ENCODE peak calls at places on chromosomes 4 and X, in seven cellular contexts. N, P, O, J, Y, V and E are unnamed samples.

GRCh38 chr4:54172156-54172555 is 56.9 kb upstream of the PDGFRA start:
- DNase-seq in Y (no peak), O (no peak), V (no peak), P (no peak), N (no peak), J (no peak), E (no peak)

GRCh38 chrX:155026420-155026726 is 271 bp upstream of the FUNDC2 start:
- DNase-seq in Y (no peak), N (no peak), O (no peak), P (no peak), J (no peak), V (no peak), E (no peak)

GRCh38 chrX:31580227-31580626 is 508.4 kb upstream of the FTHL17 start:
- DNase-seq in V (no peak), O (no peak), J (no peak), Y (no peak), N (no peak), P (no peak), E (no peak)

GRCh38 chrX:143781103-143781502 is 60.6 kb upstream of the SPANXN2 start:
- DNase-seq in O (no peak), J (no peak), V (no peak), P (no peak), N (no peak), Y (no peak), E (no peak)

GRCh38 chrX:149374751-149375150 is 130.4 kb downstream of the IDS start:
- DNase-seq in P (no peak), V (no peak), N (no peak), Y (no peak), O (no peak), J (no peak), E (no peak)

GRCh38 chrX:66023726-66024467 is 16.0 kb downstream of the VSIG4 start:
- DNase-seq in N (no peak), P (no peak), V (no peak), Y (no peak), J (no peak), O (no peak), E (no peak)

GRCh38 chr4:2071912-2072867 is 13.1 kb downstream of the NAT8L start:
- DNase-seq in J (peak), P (peak), O (no peak), Y (peak), N (no peak), V (no peak), E (no peak)

GRCh38 chr4:143488684-143489083 is 24.8 kb upstream of the SMARCA5 start:
- DNase-seq in Y (no peak), P (no peak), O (no peak), N (no peak), J (no peak), V (no peak), E (no peak)

GRCh38 chr4:157104541-157104940 is 28.6 kb downstream of the GLRB start:
- DNase-seq in N (no peak), V (no peak), O (no peak), P (no peak), J (no peak), Y (no peak), E (no peak)

GRCh38 chrX:147478899-147479298 is 432.8 kb upstream of the FMR1 start:
- DNase-seq in O (no peak), N (no peak), V (no peak), J (no peak), Y (no peak), P (no peak), E (no peak)

GRCh38 chr4:182339246-182339645 is 96.0 kb downstream of the TENM3 start:
- DNase-seq in N (no peak), O (no peak), P (no peak), Y (no peak), J (no peak), V (no peak), E (no peak)

GRCh38 chrX:50152421-50152820 is 48.4 kb downstream of the AKAP4 start:
- DNase-seq in V (no peak), P (no peak), Y (no peak), N (no peak), J (no peak), O (no peak), E (no peak)

GRCh38 chrX:146615807-146616206 is 193.8 kb upstream of the CXorf51B start:
- DNase-seq in V (no peak), N (no peak), J (no peak), O (no peak), P (no peak), Y (no peak), E (no peak)

GRCh38 chrX:38081926-38082708 is 75.8 kb downstream of the SYTL5 start:
- DNase-seq in Y (no peak), N (no peak), V (no peak), O (no peak), P (no peak), J (no peak), E (no peak)

GRCh38 chr4:82792912-82793649 is 5.5 kb downstream of the SCD5 start:
- DNase-seq in Y (no peak), J (no peak), P (no peak), N (no peak), O (no peak), V (no peak), E (no peak)

GRCh38 chr4:66649236-66649635 is 896.1 kb downstream of the CENPC start:
- DNase-seq in N (no peak), P (no peak), J (no peak), O (no peak), V (no peak), Y (no peak), E (no peak)

GRCh38 chr4:70746179-70746839 is 24.5 kb downstream of the RUFY3 start:
- DNase-seq in O (no peak), P (no peak), Y (no peak), N (no peak), V (no peak), J (no peak), E (no peak)

GRCh38 chrX:66675541-66675940 is 36.7 kb upstream of the EDA2R start:
- DNase-seq in O (no peak), J (no peak), V (no peak), P (no peak), N (no peak), Y (no peak), E (no peak)

GRCh38 chr4:2570551-2571222 is 34.2 kb downstream of the FAM193A start:
- DNase-seq in J (no peak), O (no peak), N (no peak), V (no peak), Y (no peak), P (peak), E (no peak)

GRCh38 chr4:156778606-156779005 is 193.0 kb downstream of the PDGFC start:
- DNase-seq in J (no peak), V (no peak), N (no peak), O (no peak), Y (no peak), P (no peak), E (no peak)

GRCh38 chrX:130575831-130576404 is 174.1 kb downstream of the RBMX2 start:
- DNase-seq in O (no peak), V (no peak), J (peak), N (peak), Y (no peak), P (no peak), E (no peak)

GRCh38 chr4:13208558-13209193 is 275.5 kb downstream of the RAB28 start:
- DNase-seq in Y (no peak), O (no peak), V (no peak), J (no peak), N (no peak), P (no peak), E (no peak)

GRCh38 chrX:86711531-86712180 is 563.4 kb downstream of the DACH2 start:
- DNase-seq in N (no peak), O (no peak), V (no peak), J (no peak), P (no peak), Y (no peak), E (no peak)

GRCh38 chrX:63718010-63718694 is 66.9 kb downstream of the ARHGEF9 start:
- DNase-seq in O (no peak), Y (no peak), V (no peak), N (no peak), J (no peak), P (no peak), E (no peak)

GRCh38 chrX:41303013-41303412 is 30.9 kb upstream of the DDX3X start:
- DNase-seq in Y (no peak), V (no peak), J (no peak), O (no peak), P (no peak), N (no peak), E (no peak)

GRCh38 chr4:136357556-136357955 is 1174.7 kb downstream of the PCDH18 start:
- DNase-seq in N (no peak), O (no peak), P (no peak), J (no peak), Y (no peak), V (no peak), E (no peak)

GRCh38 chrX:109911046-109911445 is 91.9 kb upstream of the TMEM164 start:
- DNase-seq in N (no peak), J (no peak), V (no peak), P (no peak), Y (no peak), O (no peak), E (no peak)

GRCh38 chr4:116839826-116840225 is 245.6 kb downstream of the TRAM1L1 start:
- DNase-seq in N (no peak), V (no peak), O (no peak), J (no peak), P (no peak), Y (no peak), E (no peak)

GRCh38 chrX:154719132-154719675 is 31.7 kb downstream of the GAB3 start:
- DNase-seq in N (no peak), O (no peak), Y (no peak), V (no peak), J (no peak), P (no peak), E (no peak)

GRCh38 chr4:54879576-54879975 is 221.8 kb downstream of the KIT start:
- DNase-seq in O (peak), Y (no peak), V (no peak), P (no peak), N (no peak), J (no peak), E (no peak)

GRCh38 chr4:77617203-77617602 is 11.6 kb downstream of the CXCL13 start:
- DNase-seq in P (no peak), V (no peak), J (no peak), N (no peak), O (no peak), Y (no peak), E (no peak)

GRCh38 chrX:25442501-25442900 is 426.7 kb upstream of the ARX start:
- DNase-seq in J (no peak), Y (no peak), P (no peak), O (no peak), N (no peak), V (no peak), E (no peak)

GRCh38 chr4:22485751-22486150 is 30.1 kb downstream of the ADGRA3 start:
- DNase-seq in N (no peak), V (no peak), P (no peak), J (no peak), Y (no peak), O (peak), E (no peak)

GRCh38 chr4:28350485-28350884 is 1489.8 kb downstream of the STIM2 start:
- DNase-seq in O (no peak), Y (no peak), N (no peak), V (no peak), J (no peak), P (no peak), E (no peak)

GRCh38 chr4:31370866-31371465 is 650.8 kb downstream of the PCDH7 start:
- DNase-seq in V (peak), N (peak), P (no peak), O (no peak), J (no peak), Y (no peak), E (peak)

GRCh38 chr4:168515222-168516011 is 18.6 kb downstream of the PALLD start:
- DNase-seq in J (no peak), Y (peak), P (no peak), O (no peak), V (no peak), N (no peak), E (no peak)

GRCh38 chrX:54415534-54416350 is 24.5 kb upstream of the TSR2 start:
- DNase-seq in Y (no peak), J (peak), P (no peak), O (no peak), N (no peak), V (no peak), E (no peak)
- TF ChIP-seq POLR2AphosphoS5 in Y (no peak), J (no peak), P (no peak), O (no peak), N (no peak), V (no peak), E (no peak)

GRCh38 chr4:101346562-101347266 is 612 bp downstream of the PPP3CA start:
- DNase-seq in V (peak), Y (peak), O (peak), N (no peak), J (peak), P (peak), E (no peak)
- H3K27ac ChIP-seq in V (peak), Y (peak), O (peak), N (peak), J (no peak), P (peak), E (peak)

GRCh38 chr4:184317234-184317918 is 99.7 kb upstream of the ENPP6 start:
- DNase-seq in O (peak), J (peak), Y (no peak), N (no peak), V (peak), P (no peak), E (no peak)

GRCh38 chr4:184315675-184316359 is 98.1 kb upstream of the ENPP6 start:
- DNase-seq in P (no peak), J (peak), N (no peak), Y (no peak), O (peak), V (no peak), E (no peak)

GRCh38 chr4:184316821-184317220 is 99.1 kb upstream of the ENPP6 start:
- DNase-seq in V (no peak), Y (no peak), J (peak), P (no peak), O (peak), N (no peak), E (no peak)

GRCh38 chr4:184320630-184321029 is 103.0 kb upstream of the ENPP6 start:
- DNase-seq in Y (peak), O (peak), P (no peak), J (no peak), V (no peak), N (no peak), E (no peak)

DNA sequence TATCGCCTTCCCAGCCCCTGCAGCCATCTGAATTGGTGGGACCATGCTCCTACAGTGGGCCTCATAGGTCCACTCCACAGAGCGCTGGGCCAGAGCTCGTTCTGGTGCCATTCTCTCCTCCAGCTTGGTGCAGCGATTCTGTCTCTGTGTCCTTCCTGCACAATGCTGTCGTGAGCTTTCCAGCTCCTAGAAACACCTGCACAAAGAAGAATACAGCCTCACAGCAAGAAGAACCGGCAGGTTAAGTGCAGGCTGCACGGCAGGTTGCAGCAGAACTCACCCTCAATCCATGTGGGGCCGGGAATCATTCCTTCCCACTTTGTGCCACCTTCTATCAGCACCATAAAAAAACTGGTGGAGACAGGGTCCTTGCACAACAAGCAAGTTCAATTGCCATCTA is 101.2 kb upstream of the ENPP6 start:
- DNase-seq in V (no peak), O (peak), J (peak), Y (no peak), N (no peak), P (no peak), E (no peak)
- TF ChIP-seq POLR2AphosphoS5 in V (no peak), O (no peak), J (no peak), Y (no peak), N (no peak), P (no peak), E (no peak)

GRCh38 chr4:15010038-15010585 is 7.8 kb downstream of the CPEB2 start:
- DNase-seq in O (no peak), V (no peak), N (no peak), Y (no peak), P (no peak), J (no peak), E (no peak)

GRCh38 chr4:15006416-15007024 is 4.2 kb downstream of the CPEB2 start:
- DNase-seq in J (no peak), O (no peak), Y (no peak), N (no peak), V (no peak), P (no peak), E (no peak)

GRCh38 chr4:15005474-15006115 is 3.3 kb downstream of the CPEB2 start:
- DNase-seq in V (no peak), P (no peak), Y (no peak), O (no peak), N (no peak), J (no peak), E (no peak)

GRCh38 chr4:15004701-15005301 is 2.5 kb downstream of the CPEB2 start:
- DNase-seq in O (peak), J (peak), V (peak), N (no peak), Y (peak), P (peak), E (no peak)

DNA sequence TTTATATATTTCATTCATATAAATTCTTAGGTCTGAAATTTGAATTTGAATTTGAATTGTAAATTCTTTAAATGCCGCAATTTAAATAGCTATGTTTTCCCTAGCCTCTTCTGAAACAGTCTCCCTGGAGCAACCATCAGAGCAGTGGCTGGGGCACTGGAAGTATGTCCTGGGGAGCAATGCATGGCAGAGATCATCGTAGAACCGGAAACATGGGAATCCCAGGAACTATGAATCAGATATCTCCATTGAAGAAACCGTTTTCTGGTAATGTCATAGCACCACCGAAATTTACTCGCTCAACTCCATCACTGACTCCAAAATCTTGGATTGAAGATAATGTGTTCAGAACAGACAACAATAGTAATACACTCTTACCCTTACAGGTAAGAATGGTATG is 4.9 kb downstream of the CPEB2 start:
- DNase-seq in P (no peak), Y (no peak), J (no peak), N (no peak), O (no peak), V (no peak), E (no peak)
- H3K27ac ChIP-seq in P (no peak), Y (peak), J (no peak), N (no peak), O (no peak), V (no peak), E (peak)

GRCh38 chrX:13000311-13000811 is 25.5 kb downstream of the TMSB4X start:
- DNase-seq in J (no peak), P (no peak), V (peak), Y (no peak), N (no peak), O (no peak), E (no peak)

GRCh38 chrX:12996934-12997435 is 22.1 kb downstream of the TMSB4X start:
- DNase-seq in N (no peak), J (no peak), P (no peak), O (no peak), Y (no peak), V (no peak), E (no peak)

GRCh38 chrX:13001097-13001496 is 26.2 kb downstream of the TMSB4X start:
- DNase-seq in J (no peak), V (no peak), Y (no peak), O (no peak), P (no peak), N (no peak), E (no peak)

GRCh38 chrX:12999422-12999821 is 24.5 kb downstream of the TMSB4X start:
- DNase-seq in N (no peak), V (no peak), P (no peak), J (no peak), O (no peak), Y (no peak), E (no peak)

DNA sequence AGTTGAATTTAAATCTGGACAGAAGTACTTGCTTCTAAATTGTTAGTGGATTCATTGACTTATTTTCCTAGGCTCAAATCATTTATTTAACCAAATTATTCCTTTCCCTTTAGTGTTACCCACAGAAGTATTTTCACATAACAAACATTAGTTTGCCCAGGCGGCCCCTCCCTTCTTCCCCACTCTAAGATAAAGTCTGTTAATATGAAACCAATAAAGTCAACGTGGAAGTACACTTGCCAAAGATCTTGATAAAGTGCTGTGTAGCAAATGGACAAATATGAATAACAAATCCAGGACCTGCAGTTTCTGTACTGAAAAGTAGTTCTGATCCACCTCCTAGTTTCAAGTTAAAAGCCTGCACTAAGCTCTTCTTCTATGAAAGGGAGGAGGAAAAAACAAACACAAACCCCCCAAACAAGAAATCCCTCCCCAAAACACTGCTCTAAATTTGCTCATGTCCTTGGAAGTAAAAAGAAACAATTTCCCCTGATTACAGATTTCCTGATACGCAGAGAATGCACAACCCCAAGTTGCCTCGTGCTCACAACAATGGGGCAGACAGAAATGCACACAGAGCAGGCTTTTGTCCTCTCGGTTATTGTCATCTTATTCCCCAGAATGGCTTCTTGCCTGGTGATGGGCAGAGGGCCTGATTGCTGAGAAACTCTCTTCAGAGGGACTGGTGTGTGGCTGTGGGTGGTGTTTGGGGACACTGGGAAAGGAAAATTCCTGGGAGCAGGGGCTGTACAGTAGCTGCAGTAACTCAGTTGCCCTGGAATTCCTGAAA is 23.2 kb downstream of the TMSB4X start:
- DNase-seq in Y (no peak), J (no peak), P (no peak), V (no peak), O (no peak), N (no peak), E (no peak)
- TF ChIP-seq POLR2AphosphoS5 in Y (no peak), J (no peak), P (no peak), V (no peak), O (no peak), N (no peak), E (no peak)

GRCh38 chrX:19569121-19569805 is 54.0 kb upstream of the MAP3K15 start:
- DNase-seq in P (no peak), Y (no peak), N (no peak), O (no peak), V (no peak), J (no peak), E (no peak)

GRCh38 chrX:19564606-19565005 is 49.3 kb upstream of the MAP3K15 start:
- DNase-seq in Y (no peak), P (no peak), J (no peak), O (no peak), V (no peak), N (no peak), E (no peak)

GRCh38 chrX:19568422-19568821 is 53.1 kb upstream of the MAP3K15 start:
- DNase-seq in V (no peak), N (no peak), J (no peak), P (no peak), Y (no peak), O (no peak), E (no peak)

GRCh38 chrX:19565605-19566004 is 50.3 kb upstream of the MAP3K15 start:
- DNase-seq in O (no peak), P (no peak), Y (no peak), V (no peak), J (no peak), N (no peak), E (no peak)

GRCh38 chrX:19566359-19567141 is 51.2 kb upstream of the MAP3K15 start:
- DNase-seq in J (no peak), V (no peak), O (no peak), Y (no peak), P (no peak), N (no peak), E (no peak)
- H3K27ac ChIP-seq in J (peak), V (no peak), O (no peak), Y (no peak), P (no peak), N (no peak), E (peak)

GRCh38 chrX:15854080-15854655 is 445 bp downstream of the AP1S2 start:
- DNase-seq in N (no peak), Y (peak), J (peak), P (peak), V (peak), O (no peak), E (no peak)
- TF ChIP-seq POLR2AphosphoS5 in N (no peak), Y (no peak), J (peak), P (no peak), V (no peak), O (no peak), E (no peak)

GRCh38 chr4:100420571-100420970 is 97.3 kb downstream of the EMCN start:
- DNase-seq in P (no peak), N (no peak), O (no peak), V (no peak), J (no peak), Y (no peak), E (no peak)
- H3K27ac ChIP-seq in P (no peak), N (no peak), O (no peak), V (no peak), J (no peak), Y (no peak), E (no peak)